ENCODE peak calls at places on chromosomes 4 and X, in six cellular contexts. O is osteocyte, M is tibial nerve, K is mesothelial cell of epicardium, P is HL-60, B is cardiac fibroblast. S is an unnamed sample.

GRCh38 chr4:150250293-150250997 is 172.2 kb downstream of the DCLK2 start:
- DNase-seq in P (no peak), O (no peak), M (no peak), B (no peak), K (no peak), S (no peak)

GRCh38 chr4:169956441-169956840 is 69.8 kb downstream of the MFAP3L start:
- DNase-seq in M (no peak), P (no peak), K (no peak), B (no peak), O (no peak), S (no peak)

GRCh38 chrX:115344885-115345653 is 55.6 kb downstream of the LUZP4 start:
- DNase-seq in O (peak), B (peak), K (peak), M (peak), P (no peak), S (no peak)

GRCh38 chr4:140829825-140830224 is 73.6 kb upstream of the TBC1D9 start:
- DNase-seq in P (no peak), O (no peak), M (no peak), B (no peak), K (no peak), S (no peak)

GRCh38 chr4:57037982-57038604 is 59.4 kb downstream of the POLR2B start:
- DNase-seq in B (peak), O (no peak), M (peak), K (peak), P (no peak), S (peak)

GRCh38 chr4:152981278-152981677 is 45.2 kb downstream of the FHDC1 start:
- DNase-seq in O (no peak), P (no peak), M (no peak), B (no peak), K (no peak), S (no peak)

GRCh38 chrX:69192603-69193002 is 27.4 kb upstream of the PJA1 start:
- DNase-seq in O (no peak), M (no peak), B (no peak), P (no peak), K (no peak), S (no peak)

GRCh38 chr4:179225594-179225993 is 1783.4 kb upstream of the AGA start:
- DNase-seq in M (no peak), O (no peak), P (no peak), K (no peak), B (no peak), S (no peak)

GRCh38 chr4:95547708-95548471 is 883 bp downstream of the UNC5C start:
- DNase-seq in M (no peak), B (peak), P (no peak), O (no peak), K (peak), S (no peak)

GRCh38 chr4:8590546-8590880 is 2.1 kb upstream of the CPZ start:
- DNase-seq in O (no peak), M (no peak), P (no peak), K (no peak), B (no peak), S (no peak)

GRCh38 chrX:78104447-78105176 is 564 bp downstream of the PGK1 start:
- DNase-seq in K (no peak), O (no peak), B (peak), M (no peak), P (no peak), S (peak)

GRCh38 chrX:102043380-102043779 is 82.1 kb upstream of the TCEAL2 start:
- DNase-seq in O (no peak), K (no peak), M (no peak), P (no peak), B (no peak), S (no peak)

GRCh38 chrX:33339219-33339618 is 127.9 kb upstream of the DMD start:
- DNase-seq in O (no peak), M (no peak), K (no peak), B (peak), P (no peak), S (no peak)

GRCh38 chr4:159240690-159241089 is 137.8 kb downstream of the RAPGEF2 start:
- DNase-seq in B (peak), K (no peak), M (no peak), P (no peak), O (no peak), S (no peak)

GRCh38 chr4:183431614-183432013 is 12.8 kb upstream of the CDKN2AIP start:
- DNase-seq in M (no peak), P (no peak), O (no peak), B (no peak), K (no peak), S (no peak)

GRCh38 chr4:112063260-112063659 is 82.0 kb upstream of the FAM241A start:
- DNase-seq in B (peak), O (no peak), K (no peak), M (no peak), P (no peak), S (no peak)

GRCh38 chr4:98711526-98711925 is 53.1 kb upstream of the TSPAN5 start:
- DNase-seq in O (no peak), P (no peak), B (no peak), K (no peak), M (no peak), S (no peak)

GRCh38 chr4:147566762-147567161 is 50.4 kb upstream of the TMEM184C start:
- DNase-seq in K (no peak), M (no peak), B (no peak), O (no peak), P (no peak), S (no peak)

GRCh38 chr4:7941111-7942018 is 1.7 kb upstream of the AFAP1 start:
- DNase-seq in M (no peak), O (no peak), B (no peak), P (no peak), K (peak), S (no peak)

GRCh38 chrX:49627030-49627777 is 28.4 kb downstream of the GAGE1 start:
- DNase-seq in K (no peak), O (no peak), P (no peak), M (no peak), B (peak), S (no peak)

GRCh38 chr4:139743027-139743426 is 77.4 kb downstream of the MGST2 start:
- DNase-seq in O (peak), M (no peak), P (no peak), B (no peak), K (no peak), S (no peak)

GRCh38 chr4:139740121-139740520 is 74.5 kb downstream of the MGST2 start:
- DNase-seq in B (no peak), O (peak), K (no peak), M (no peak), P (no peak), S (no peak)

GRCh38 chr4:139738846-139739613 is 73.4 kb downstream of the MGST2 start:
- DNase-seq in B (no peak), K (no peak), O (peak), P (no peak), M (no peak), S (no peak)

GRCh38 chr4:139744232-139744631 is 78.6 kb downstream of the MGST2 start:
- DNase-seq in K (no peak), O (no peak), M (no peak), P (no peak), B (no peak), S (no peak)

GRCh38 chr4:139740531-139741041 is 75.0 kb downstream of the MGST2 start:
- DNase-seq in P (peak), O (peak), B (peak), K (no peak), M (peak), S (no peak)
- TF ChIP-seq CTCF in P (no peak), O (no peak), B (peak), K (no peak), M (no peak), S (no peak)

DNA sequence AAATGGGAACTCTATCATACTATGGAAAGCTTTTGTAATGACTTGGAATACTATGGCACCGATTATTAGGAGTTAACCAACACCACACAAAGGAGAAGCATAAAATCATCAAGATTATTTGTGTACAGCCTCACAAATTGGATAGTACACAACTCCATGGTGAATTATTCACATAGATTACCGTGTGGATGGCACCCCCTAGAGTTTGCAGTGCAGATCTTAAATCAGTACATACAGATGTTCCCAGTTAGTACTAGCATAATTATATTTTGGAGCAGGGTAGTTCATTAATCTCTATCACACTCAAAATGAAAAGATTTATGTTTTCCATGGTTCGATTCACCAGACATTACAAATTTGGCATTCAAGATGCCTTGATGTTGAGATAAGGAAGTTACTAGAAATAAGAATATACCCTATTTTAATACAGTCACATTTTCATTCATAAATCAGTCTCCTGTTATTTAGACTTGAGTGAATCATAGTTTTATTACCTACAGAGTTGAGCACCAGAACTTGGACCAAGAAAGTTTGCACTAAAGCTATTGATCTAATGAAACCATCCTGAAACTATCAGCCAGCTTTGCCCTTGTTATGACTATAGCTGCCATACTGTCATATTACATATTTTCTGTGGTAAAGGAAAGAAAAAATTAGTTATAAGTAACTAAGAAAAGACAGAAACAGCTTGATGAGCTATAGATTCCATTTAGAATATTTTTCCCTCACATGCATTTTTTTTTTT is 531.8 kb downstream of the GLUD2 start:
- DNase-seq in M (no peak), K (no peak), P (no peak), O (no peak), B (peak), S (peak)
- TF ChIP-seq CTCF in M (no peak), K (no peak), P (peak), O (peak), B (peak), S (peak)

GRCh38 chrX:106899276-106899675 is 3.9 kb downstream of the RIPPLY1 start:
- DNase-seq in K (no peak), P (no peak), B (no peak), O (no peak), M (no peak), S (no peak)

GRCh38 chrX:106899841-106900240 is 3.3 kb downstream of the RIPPLY1 start:
- DNase-seq in B (no peak), P (no peak), M (no peak), K (no peak), O (no peak), S (no peak)

GRCh38 chrX:106897259-106897658 is 5.9 kb downstream of the RIPPLY1 start:
- DNase-seq in K (no peak), M (no peak), O (no peak), B (peak), P (no peak), S (no peak)

GRCh38 chrX:106901341-106901740 is 1.8 kb downstream of the RIPPLY1 start:
- DNase-seq in P (no peak), K (no peak), M (no peak), O (no peak), B (no peak), S (no peak)

DNA sequence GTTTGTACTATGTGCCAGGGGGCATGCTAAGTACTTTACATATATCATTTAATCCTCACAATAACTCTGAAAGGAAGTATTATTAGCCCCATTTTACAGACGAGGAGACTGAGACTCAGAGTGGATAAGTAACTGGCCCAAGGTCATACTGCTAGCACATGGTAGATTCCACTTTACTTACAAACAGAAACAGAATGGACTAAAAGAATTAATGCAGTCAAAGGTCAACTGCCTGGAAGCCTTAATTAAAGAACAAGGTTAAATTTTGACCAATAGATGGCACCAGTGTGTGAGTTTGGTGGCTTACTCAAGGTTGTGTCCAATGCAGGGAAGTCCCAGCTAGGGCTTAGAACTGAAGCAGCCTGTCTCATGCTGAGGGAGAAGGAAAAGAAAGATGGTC is 4.7 kb downstream of the RIPPLY1 start:
- DNase-seq in M (no peak), O (no peak), K (no peak), P (peak), B (peak), S (peak)
- TF ChIP-seq CTCF in M (no peak), O (peak), K (no peak), P (no peak), B (peak), S (peak)

GRCh38 chr4:22238742-22239141 is 277.1 kb downstream of the ADGRA3 start:
- DNase-seq in P (no peak), M (no peak), B (no peak), K (no peak), O (no peak), S (no peak)
- TF ChIP-seq CTCF in P (no peak), M (no peak), B (no peak), K (no peak), O (no peak), S (no peak)

DNA sequence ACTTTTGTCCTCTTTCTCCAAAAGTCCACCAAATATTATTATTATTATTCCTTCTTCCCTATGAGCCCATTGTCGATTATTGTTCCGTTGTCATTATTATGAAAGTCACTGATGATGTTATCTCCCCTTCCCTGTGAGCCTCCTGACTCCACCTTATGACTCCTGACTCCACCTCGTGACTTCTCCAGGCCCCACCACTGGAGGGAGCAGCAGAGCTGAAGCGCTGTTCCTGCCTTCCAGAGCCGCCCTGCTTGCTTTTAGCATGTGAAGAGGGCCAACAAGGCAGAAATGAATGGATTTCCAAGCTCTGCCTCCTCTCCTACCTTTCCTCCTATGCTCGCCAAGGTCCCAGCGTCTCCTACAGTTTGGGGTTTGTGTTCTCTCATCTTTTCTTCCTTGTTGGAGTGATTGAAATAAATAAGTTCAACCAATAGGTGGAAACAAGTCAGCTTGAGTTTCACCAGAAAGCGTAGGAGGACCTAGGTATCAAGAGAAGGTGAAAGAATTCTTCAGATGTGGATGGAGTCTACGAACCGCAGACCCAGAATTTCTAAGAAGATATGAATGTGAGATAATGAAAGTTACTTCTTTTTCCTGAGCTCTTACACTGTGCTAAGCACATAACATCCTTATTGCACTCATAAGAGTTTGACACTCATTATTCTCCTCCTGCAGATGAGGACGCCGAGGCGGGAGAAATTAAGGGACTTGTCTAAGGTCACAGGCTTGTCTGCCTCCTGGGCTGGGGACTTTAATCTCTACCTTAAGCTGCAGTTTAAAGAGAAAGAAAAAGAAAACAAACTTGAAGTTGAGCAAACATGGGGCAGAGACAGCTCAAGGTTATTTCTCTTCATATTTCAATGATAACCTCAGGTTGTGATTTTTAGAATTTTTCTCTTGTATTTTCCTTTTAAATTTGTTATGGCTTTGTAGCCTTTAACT is 26.1 kb downstream of the IGSF1 start:
- DNase-seq in K (no peak), B (no peak), O (no peak), M (no peak), P (no peak), S (peak)
- TF ChIP-seq CTCF in K (no peak), B (no peak), O (peak), M (no peak), P (no peak), S (peak)

GRCh38 chr4:52535793-52536192 is 123.3 kb downstream of the USP46 start:
- DNase-seq in M (no peak), B (no peak), O (no peak), K (no peak), P (no peak), S (no peak)

DNA sequence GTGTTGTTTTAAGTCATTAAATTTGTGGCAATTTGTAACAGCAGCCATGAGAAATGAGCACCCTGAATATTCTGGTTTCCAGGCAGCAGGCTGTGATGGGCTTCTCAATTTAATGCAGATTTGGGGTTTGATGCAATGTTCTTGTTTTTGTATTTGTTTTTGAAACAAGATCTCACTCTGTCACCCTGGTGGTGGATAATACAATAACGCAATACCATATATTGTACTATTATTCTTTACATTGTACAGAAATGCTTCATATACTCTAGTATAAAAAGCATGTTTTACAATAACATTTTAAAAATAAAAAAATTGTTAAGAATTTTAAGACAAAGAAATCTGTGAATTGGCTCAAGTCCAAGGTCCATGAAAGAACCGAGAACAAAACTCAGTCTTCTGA is 129.1 kb downstream of the USP46 start:
- DNase-seq in O (no peak), P (no peak), M (no peak), B (no peak), K (no peak), S (no peak)
- TF ChIP-seq CTCF in O (no peak), P (no peak), M (no peak), B (no peak), K (peak), S (no peak)

GRCh38 chrX:6095469-6095868 is 133.2 kb downstream of the NLGN4X start:
- DNase-seq in M (no peak), B (no peak), O (no peak), P (no peak), K (no peak), S (peak)
- TF ChIP-seq CTCF in M (no peak), B (no peak), O (no peak), P (no peak), K (no peak), S (peak)

GRCh38 chrX:63511361-63511760 is 160.2 kb upstream of the SPIN4 start:
- DNase-seq in O (no peak), P (no peak), K (no peak), B (no peak), M (no peak), S (no peak)

GRCh38 chrX:63503541-63503940 is 152.4 kb upstream of the SPIN4 start:
- DNase-seq in P (no peak), K (no peak), M (no peak), B (peak), O (no peak), S (no peak)

GRCh38 chrX:63508668-63509067 is 157.5 kb upstream of the SPIN4 start:
- DNase-seq in B (no peak), K (no peak), P (no peak), M (no peak), O (no peak), S (no peak)

DNA sequence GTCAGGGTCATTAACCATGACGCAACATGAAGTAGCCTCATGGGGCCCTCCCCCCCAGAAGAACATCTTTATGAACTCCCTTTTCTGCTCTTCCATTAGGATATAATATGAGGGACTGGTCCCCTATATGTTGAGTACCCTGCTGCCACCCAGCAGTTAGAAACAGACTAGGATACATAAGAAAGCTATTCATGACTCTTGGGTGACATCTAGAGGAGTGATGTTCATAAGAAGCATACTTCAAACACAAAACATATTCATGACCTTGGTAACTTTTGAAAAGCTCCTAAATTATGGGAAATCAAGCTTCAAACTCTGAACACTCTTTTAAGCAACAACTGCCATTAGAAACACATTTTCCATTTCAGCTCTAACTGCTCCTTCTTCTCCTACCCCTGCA is 155.2 kb upstream of the SPIN4 start:
- DNase-seq in K (no peak), B (peak), M (no peak), P (no peak), O (no peak), S (no peak)
- TF ChIP-seq CTCF in K (no peak), B (no peak), M (no peak), P (no peak), O (peak), S (peak)

GRCh38 chr4:102503301-102503746 is 2.2 kb downstream of the NFKB1 start:
- DNase-seq in K (no peak), M (no peak), O (no peak), B (no peak), P (no peak), S (no peak)

GRCh38 chr4:102501635-102502382 is 650 bp downstream of the NFKB1 start:
- DNase-seq in P (peak), O (peak), K (peak), M (peak), B (peak), S (peak)

GRCh38 chr4:102497986-102498385 is 3.2 kb upstream of the NFKB1 start:
- DNase-seq in K (no peak), P (no peak), B (no peak), O (no peak), M (no peak), S (no peak)

GRCh38 chr4:102501176-102501634 is at the start of gene NFKB1:
- DNase-seq in O (no peak), K (peak), B (peak), M (peak), P (peak), S (peak)

GRCh38 chr4:102500371-102501175 is 586 bp upstream of the NFKB1 start:
- DNase-seq in K (peak), P (no peak), B (peak), M (peak), O (no peak), S (no peak)
- TF ChIP-seq CTCF in K (no peak), P (no peak), B (no peak), M (no peak), O (peak), S (no peak)